ENCODE peak calls at places on chromosomes 5 and 9, in ten cellular contexts. W is iPS DF 19.7; N is hypothalamus; I is NCI-H446; Q is tibial nerve; U is bronchial epithelial cell; T is globus pallidus; K is effector memory CD8-positive, alpha-beta T cell; H is NCI-H146; R is EL. G is an unnamed sample.

GRCh38 chr9:137116027-137116507 is 1.5 kb upstream of the DPP7 start:
- DNase-seq in W (no peak), R (no peak), T (no peak), H (no peak), N (no peak), Q (no peak), I (no peak), K (no peak), U (no peak), G (no peak)

GRCh38 chr5:17441351-17441750 is 56.7 kb upstream of the TAF11L2 start:
- DNase-seq in T (no peak), N (no peak), H (no peak), U (no peak), Q (no peak), K (no peak), I (no peak), R (peak), W (no peak), G (no peak)

GRCh38 chr5:133680830-133681555 is 68.7 kb upstream of the FSTL4 start:
- DNase-seq in K (no peak), T (no peak), R (no peak), N (no peak), Q (no peak), U (no peak), W (no peak), I (no peak), H (no peak), G (no peak)

GRCh38 chr5:35087971-35088370 is 40.2 kb upstream of the AGXT2 start:
- DNase-seq in Q (no peak), R (peak), U (no peak), W (no peak), I (no peak), T (no peak), N (no peak), K (no peak), H (no peak), G (no peak)

GRCh38 chr5:127410906-127411780 is 106.3 kb upstream of the PRRC1 start:
- DNase-seq in R (no peak), W (no peak), K (no peak), H (no peak), N (no peak), I (no peak), U (no peak), T (no peak), Q (no peak), G (no peak)

GRCh38 chr9:73371801-73372200 is 220.1 kb downstream of the ANXA1 start:
- DNase-seq in H (no peak), W (no peak), T (no peak), Q (no peak), U (peak), R (no peak), K (no peak), I (no peak), N (no peak), G (no peak)

GRCh38 chr9:77020438-77021264 is 1.2 kb downstream of the FOXB2 start:
- DNase-seq in H (no peak), K (no peak), Q (no peak), T (no peak), N (no peak), W (no peak), U (no peak), I (no peak), R (no peak), G (no peak)

GRCh38 chr9:113973963-113974413 is 97.9 kb downstream of the ZNF618 start:
- DNase-seq in Q (no peak), I (no peak), T (no peak), U (peak), R (peak), K (no peak), H (no peak), W (no peak), N (no peak), G (no peak)

GRCh38 chr5:14615365-14615764 is 33.8 kb downstream of the OTULINL start:
- DNase-seq in K (no peak), R (no peak), H (peak), T (no peak), U (no peak), W (no peak), I (no peak), Q (no peak), N (no peak), G (no peak)

GRCh38 chr5:128546658-128547281 is 8.7 kb upstream of the FBN2 start:
- DNase-seq in K (no peak), I (no peak), H (peak), R (no peak), N (no peak), Q (no peak), T (no peak), W (peak), U (peak), G (no peak)

GRCh38 chr9:131227112-131228058 is 48.9 kb downstream of the FAM78A start:
- DNase-seq in K (no peak), H (no peak), W (no peak), T (no peak), N (no peak), R (no peak), Q (peak), U (no peak), I (no peak), G (no peak)

GRCh38 chr9:106731910-106732309 is 131.1 kb upstream of the ZNF462 start:
- DNase-seq in T (no peak), U (no peak), H (no peak), Q (no peak), W (no peak), N (no peak), K (no peak), I (no peak), R (no peak), G (no peak)

GRCh38 chr5:16826379-16827125 is 109.5 kb downstream of the MYO10 start:
- DNase-seq in T (no peak), U (no peak), N (no peak), I (no peak), K (no peak), H (no peak), W (no peak), R (no peak), Q (no peak), G (no peak)

GRCh38 chr9:130768265-130768664 is 66.8 kb upstream of the ABL1 start:
- DNase-seq in U (no peak), T (no peak), Q (no peak), I (no peak), W (peak), H (no peak), R (no peak), K (no peak), N (peak), G (no peak)

GRCh38 chr9:75855509-75855908 is 35.0 kb upstream of the PCSK5 start:
- DNase-seq in T (no peak), U (peak), Q (no peak), I (no peak), N (no peak), R (no peak), H (no peak), K (no peak), W (no peak), G (no peak)